ENCODE peak calls at places on chromosome 22, in five cellular contexts. I is HepG2, D is K562, H is SK-N-SH, P is GM12878. E is an unnamed sample.

GRCh38 chr22:48627203-48627602 is 1200.5 kb downstream of the BRD1 start:
- DNase-seq in P (no peak), D (no peak), I (no peak), H (peak), E (no peak)

GRCh38 chr22:42991010-42991651 is 23.8 kb downstream of the PACSIN2 start:
- DNase-seq in D (peak), H (no peak), P (no peak), I (no peak), E (no peak)

GRCh38 chr22:22074634-22075381 is 92.2 kb upstream of the TOP3B start:
- DNase-seq in P (no peak), H (no peak), D (no peak), I (no peak), E (no peak)

GRCh38 chr22:47213571-47214230 is 451.3 kb downstream of the TBC1D22A start:
- DNase-seq in H (peak), P (no peak), I (peak), D (peak), E (peak)

GRCh38 chr22:49933236-49933921 is 14.9 kb downstream of the CRELD2 start:
- DNase-seq in D (peak), I (no peak), P (no peak), H (peak), E (no peak)

GRCh38 chr22:49296561-49296960 is 531.1 kb downstream of the BRD1 start:
- DNase-seq in H (no peak), D (no peak), P (no peak), I (no peak), E (no peak)

GRCh38 chr22:31377609-31378008 is 21.8 kb upstream of the DRG1 start:
- DNase-seq in H (no peak), P (no peak), D (no peak), I (no peak), E (no peak)

GRCh38 chr22:50436841-50437341 is 37.9 kb downstream of the SBF1 start:
- DNase-seq in P (no peak), D (no peak), I (no peak), H (no peak), E (no peak)

GRCh38 chr22:25833676-25834075 is 91.7 kb downstream of the MYO18B start:
- DNase-seq in P (no peak), H (no peak), I (no peak), D (no peak), E (no peak)

GRCh38 chr22:37017356-37017755 is 1.9 kb downstream of the TST start:
- DNase-seq in H (no peak), P (no peak), I (no peak), D (no peak), E (no peak)

GRCh38 chr22:21567456-21568206 is at the start of gene UBE2L3:
- DNase-seq in D (peak), I (peak), P (no peak), H (peak), E (peak)

GRCh38 chr22:37254206-37254866 is 10.3 kb upstream of the RAC2 start:
- DNase-seq in H (no peak), P (no peak), I (no peak), D (no peak), E (no peak)

GRCh38 chr22:41820447-41820846 is 12.5 kb upstream of the SREBF2 start:
- DNase-seq in H (no peak), D (no peak), I (no peak), P (no peak), E (no peak)

GRCh38 chr22:24986816-24987215 is 34.3 kb downstream of the KIAA1671 start:
- DNase-seq in P (no peak), D (no peak), H (no peak), I (no peak), E (no peak)

GRCh38 chr22:43152355-43153071 is 1.2 kb downstream of the TSPO start:
- DNase-seq in P (no peak), H (peak), I (no peak), D (peak), E (no peak)

GRCh38 chr22:19149047-19149883 is 827 bp downstream of the GSC2 start:
- DNase-seq in H (peak), D (no peak), P (no peak), I (no peak), E (no peak)

GRCh38 chr22:37951305-37951704 is 2.1 kb downstream of the C22orf23 start:
- DNase-seq in I (peak), H (no peak), P (no peak), D (peak), E (no peak)

GRCh38 chr22:38172016-38172431 is 9.6 kb downstream of the PLA2G6 start:
- DNase-seq in P (no peak), D (no peak), I (no peak), H (no peak), E (no peak)

GRCh38 chr22:22210375-22210774 is 34.2 kb upstream of the VPREB1 start:
- DNase-seq in P (no peak), H (no peak), I (no peak), D (no peak), E (no peak)

GRCh38 chr22:39174498-39175120 is 22.1 kb upstream of the CBX7 start:
- DNase-seq in D (peak), H (peak), I (peak), P (no peak), E (peak)

GRCh38 chr22:20019661-20020532 is 1.0 kb upstream of the TANGO2 start:
- DNase-seq in H (no peak), P (no peak), I (no peak), D (no peak), E (no peak)

GRCh38 chr22:17199131-17199731 is 20.0 kb downstream of the ADA2 start:
- DNase-seq in D (no peak), I (no peak), P (no peak), H (peak), E (peak)

GRCh38 chr22:19290400-19291217 is 910 bp downstream of the CLTCL1 start:
- DNase-seq in P (no peak), D (peak), H (no peak), I (peak), E (no peak)

GRCh38 chr22:47322854-47323253 is 560.4 kb downstream of the TBC1D22A start:
- DNase-seq in I (no peak), H (no peak), D (no peak), P (no peak), E (no peak)

GRCh38 chr22:50530857-50531545 is 1.2 kb upstream of the TYMP start:
- DNase-seq in I (peak), H (no peak), D (no peak), P (no peak), E (no peak)

GRCh38 chr22:35981900-35982299 is 46.7 kb downstream of the RBFOX2 start:
- DNase-seq in D (no peak), H (no peak), I (no peak), P (no peak), E (no peak)
- TF ChIP-seq EP300 in D (no peak), H (no peak), I (no peak), P (no peak), E (no peak)

DNA sequence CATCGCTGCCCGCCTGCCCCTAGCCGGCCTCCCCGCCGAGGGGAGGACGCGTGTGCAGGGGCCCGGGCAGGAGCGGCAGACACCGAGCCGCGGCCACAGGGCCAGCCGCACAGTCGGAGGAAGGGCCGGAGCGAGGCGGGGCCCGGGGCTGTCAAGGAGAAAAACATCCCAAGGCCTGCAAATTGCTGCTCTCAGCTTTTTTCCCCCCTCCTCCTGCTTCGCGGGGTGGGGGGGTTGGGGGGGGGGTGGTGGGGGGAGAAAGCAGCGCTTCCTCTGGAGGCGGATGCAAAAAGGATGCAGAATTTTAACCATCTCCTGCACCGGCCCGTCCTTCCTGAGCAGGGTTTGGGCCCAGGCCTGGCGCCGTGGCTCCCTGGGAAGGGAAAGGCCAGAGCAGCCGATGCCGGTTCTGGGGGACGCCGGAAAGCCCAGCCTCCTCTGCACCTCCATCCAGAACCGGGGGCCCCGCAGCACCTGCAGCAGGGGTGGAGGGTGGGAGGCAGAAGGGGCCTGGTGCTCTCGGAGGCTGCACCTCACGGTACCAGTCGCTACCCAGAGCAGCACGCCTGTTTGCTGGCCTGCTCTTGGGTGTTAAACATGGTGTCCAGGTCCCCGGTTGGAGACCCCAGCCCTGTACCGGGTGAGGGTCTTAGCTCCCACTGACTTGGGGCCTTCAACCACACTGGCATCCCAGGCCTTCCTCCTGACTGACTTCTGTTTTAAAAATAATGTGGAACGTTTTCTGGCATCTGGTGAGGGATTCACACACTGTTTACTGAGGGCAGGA is 77.3 kb upstream of the WNT7B start:
- DNase-seq in D (no peak), P (no peak), H (peak), I (no peak), E (no peak)
- H2AFZ ChIP-seq in D (no peak), P (peak), H (no peak), I (no peak), E (no peak)

GRCh38 chr22:40637181-40638150 is 947 bp upstream of the MRTFA start:
- DNase-seq in H (no peak), D (peak), P (no peak), I (no peak), E (peak)

GRCh38 chr22:40638261-40638660 is 1.7 kb upstream of the MRTFA start:
- DNase-seq in D (no peak), I (no peak), P (no peak), H (no peak), E (no peak)

GRCh38 chr22:40635940-40636379 is 559 bp downstream of the MRTFA start:
- DNase-seq in D (no peak), P (no peak), H (no peak), I (no peak), E (no peak)

GRCh38 chr22:40635008-40635939 is 1.2 kb downstream of the MRTFA start:
- DNase-seq in H (no peak), I (no peak), D (no peak), P (no peak), E (no peak)

DNA sequence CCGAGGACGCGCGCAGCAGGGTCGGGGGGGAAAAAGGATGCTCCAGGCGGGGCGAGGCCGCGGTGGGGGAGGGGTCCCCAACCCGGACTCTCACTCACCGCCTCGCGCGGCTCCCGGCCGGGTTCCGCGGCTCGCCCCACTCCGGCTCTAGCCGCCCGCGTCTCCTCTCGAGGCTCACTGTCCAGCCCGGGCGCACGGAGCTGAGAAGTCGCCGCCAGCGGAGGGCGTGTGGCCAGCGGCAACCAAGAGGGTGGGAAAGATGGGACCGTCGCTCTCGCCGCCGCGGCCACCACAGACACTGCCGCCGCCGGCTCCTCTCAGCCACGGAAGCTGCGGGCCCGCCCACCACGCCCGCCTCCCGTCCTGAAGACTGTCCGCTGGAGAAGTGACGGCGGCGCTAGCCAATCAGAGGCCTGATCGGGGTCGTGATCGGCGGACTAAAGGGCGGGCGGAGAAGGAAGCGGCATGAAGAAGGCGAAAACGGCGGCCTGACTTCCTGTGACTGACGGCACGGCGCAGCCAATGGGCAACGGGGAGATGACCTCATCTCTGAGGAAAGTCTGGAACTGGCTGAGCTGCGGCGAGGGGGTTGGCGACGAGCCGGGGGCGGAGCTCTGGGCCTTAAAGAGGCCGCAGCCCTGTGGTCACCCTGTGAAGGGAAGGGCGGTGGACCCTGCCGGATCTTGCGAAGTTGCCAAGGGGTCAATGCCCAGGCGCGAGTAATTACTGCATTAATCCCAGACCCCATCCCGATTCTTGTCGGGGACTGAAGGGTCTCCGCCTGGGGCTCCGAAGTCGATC is at the start of gene MRTFA:
- DNase-seq in I (peak), P (peak), H (peak), D (peak), E (peak)
- TF ChIP-seq EP300 in I (no peak), P (no peak), H (no peak), D (peak), E (no peak)

DNA sequence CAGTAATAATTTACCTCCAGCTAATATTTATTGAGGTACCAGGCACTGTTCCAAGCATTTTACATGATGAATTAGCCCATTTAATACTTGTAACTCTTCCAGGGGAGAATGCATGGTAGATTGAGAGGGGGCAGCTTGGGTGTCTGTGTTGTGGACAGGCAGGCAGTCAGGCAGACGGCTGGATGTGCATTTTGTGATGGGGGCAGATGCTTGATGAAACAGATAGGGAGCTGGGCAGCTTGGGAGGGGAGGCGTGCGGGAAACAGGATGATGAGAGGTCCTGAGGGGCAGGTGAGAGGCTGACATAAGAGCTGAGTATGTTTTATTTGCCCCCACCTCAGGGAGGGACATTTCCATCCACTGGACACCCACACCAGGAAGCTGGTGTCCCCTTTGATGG is 33.1 kb upstream of the SHISAL1 start:
- DNase-seq in P (no peak), H (peak), D (no peak), I (no peak), E (no peak)
- H2AFZ ChIP-seq in P (no peak), H (no peak), D (no peak), I (no peak), E (no peak)

DNA sequence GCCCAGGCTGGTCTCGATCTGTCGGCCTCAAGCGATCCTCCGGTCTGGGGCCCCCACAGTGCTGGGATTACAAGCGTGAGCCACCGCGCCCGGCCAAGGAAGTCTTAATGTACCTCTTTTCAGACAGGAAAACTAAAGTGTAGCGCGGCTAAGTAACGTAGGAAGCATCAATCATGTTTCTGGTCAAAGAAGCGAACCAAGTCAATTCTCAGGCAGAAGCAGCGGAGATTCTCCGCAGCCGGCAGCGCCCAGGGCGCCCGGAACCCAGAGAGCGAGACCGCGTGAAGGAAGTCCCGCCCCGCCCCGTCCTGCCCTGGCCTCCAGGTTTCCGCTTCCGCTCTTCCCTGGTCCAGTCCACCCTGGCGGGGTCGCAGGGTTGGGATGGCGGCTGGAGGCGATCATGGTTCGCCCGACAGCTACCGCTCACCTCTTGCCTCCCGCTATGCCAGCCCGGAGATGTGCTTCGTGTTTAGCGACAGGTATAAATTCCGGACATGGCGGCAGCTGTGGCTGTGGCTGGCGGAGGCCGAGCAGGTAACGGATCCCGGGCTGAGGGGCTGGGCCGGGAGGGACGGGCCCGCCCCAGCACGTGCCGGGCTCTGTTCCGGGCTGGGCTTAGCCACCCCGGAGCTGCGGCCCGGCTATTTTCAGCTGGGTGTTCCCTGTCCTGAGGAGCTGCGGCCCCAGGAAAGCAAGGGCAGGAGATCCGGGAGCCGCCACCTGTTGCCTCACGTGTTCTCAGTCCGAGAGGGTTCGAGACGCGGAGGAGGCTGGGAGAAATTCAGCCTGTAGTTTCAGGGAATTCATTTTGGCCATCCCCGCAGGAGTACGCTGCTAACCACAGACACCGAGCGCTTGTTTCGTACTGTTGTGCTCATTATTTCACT is at the start of gene ADSL:
- DNase-seq in D (peak), H (peak), I (peak), P (peak), E (peak)
- TF ChIP-seq EP300 in D (no peak), H (no peak), I (no peak), P (no peak), E (peak)

DNA sequence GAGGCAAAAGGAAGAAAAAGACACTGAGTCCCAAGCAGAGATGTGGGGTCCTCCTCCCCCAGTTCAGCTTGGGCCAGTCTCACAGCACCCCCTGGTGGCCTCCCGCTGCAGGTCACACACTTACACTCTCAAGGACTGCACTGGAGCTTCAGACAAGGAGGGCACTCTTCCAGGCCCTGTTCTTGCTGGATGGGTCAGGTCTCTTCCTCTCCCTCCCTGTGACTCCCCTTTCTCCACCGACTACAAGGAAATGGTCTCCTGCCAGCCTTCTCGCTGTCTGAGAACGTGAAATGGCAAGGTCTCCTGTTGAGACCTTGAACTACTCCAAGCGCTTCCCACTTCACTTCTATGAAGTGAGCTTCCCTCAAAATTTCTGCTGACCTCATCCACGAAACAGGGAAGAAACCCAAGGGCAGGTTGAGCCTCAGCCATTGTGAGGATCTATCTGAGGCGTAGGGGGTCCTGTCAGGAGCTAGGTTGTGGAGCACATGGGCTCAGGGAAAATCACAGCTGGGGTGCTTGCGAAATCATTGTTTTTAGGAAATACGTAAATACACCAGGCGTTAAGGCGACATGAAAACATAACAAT is 11.2 kb upstream of the IGLL1 start:
- DNase-seq in D (peak), H (peak), P (no peak), I (peak), E (peak)
- H2AFZ ChIP-seq in D (no peak), H (no peak), P (no peak), I (no peak), E (peak)

DNA sequence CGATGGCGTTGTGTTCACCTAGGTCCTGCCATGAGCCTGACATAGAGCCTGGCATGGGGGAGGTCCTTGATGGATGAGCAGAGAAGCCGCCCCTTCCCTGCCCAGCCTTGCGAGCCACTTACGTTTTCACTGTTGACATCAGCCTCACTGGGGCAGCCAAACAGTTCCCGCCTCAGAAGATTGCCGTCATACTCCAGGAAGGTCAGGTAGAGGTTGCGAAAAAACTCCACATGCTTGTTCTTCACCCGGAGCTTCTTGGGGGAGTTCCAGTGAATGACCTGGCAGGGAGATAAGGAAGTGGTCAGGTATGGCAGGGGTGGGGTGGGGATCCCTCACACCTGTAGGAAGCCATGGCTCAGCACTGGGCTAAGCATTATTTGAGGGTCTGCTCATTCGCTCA is 279.3 kb upstream of the SYN3 start:
- DNase-seq in H (no peak), P (no peak), D (no peak), I (no peak), E (no peak)
- TF ChIP-seq EP300 in H (no peak), P (no peak), D (no peak), I (no peak), E (no peak)

GRCh38 chr22:29112102-29112501 is 39.3 kb downstream of the KREMEN1 start:
- DNase-seq in I (no peak), D (no peak), H (no peak), P (no peak), E (no peak)

GRCh38 chr22:29110946-29111345 is 38.1 kb downstream of the KREMEN1 start:
- DNase-seq in I (no peak), D (no peak), P (no peak), H (no peak), E (no peak)

GRCh38 chr22:29114392-29114791 is 41.6 kb downstream of the KREMEN1 start:
- DNase-seq in P (no peak), I (no peak), H (no peak), D (no peak), E (no peak)

GRCh38 chr22:29113329-29113728 is 40.5 kb downstream of the KREMEN1 start:
- DNase-seq in H (no peak), I (no peak), D (no peak), P (no peak), E (no peak)

DNA sequence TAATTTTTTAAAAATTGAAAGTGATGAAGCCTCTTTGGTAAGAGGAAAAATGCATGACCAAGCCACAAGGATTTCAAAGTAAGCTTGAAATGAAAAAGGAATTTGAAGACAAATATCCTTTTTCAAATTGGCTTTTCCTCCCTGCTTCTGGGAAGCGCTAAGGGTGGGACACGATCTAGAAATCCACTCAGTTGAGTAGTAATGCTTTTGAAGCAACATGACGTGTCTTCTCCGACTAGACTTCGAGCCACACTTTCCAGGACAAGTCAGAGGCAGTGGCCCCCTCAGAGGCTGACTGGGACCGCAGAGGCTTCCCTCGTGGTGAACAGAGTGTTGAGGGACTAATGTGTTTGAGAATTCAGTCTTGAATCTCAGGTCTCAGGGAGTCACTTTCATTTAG is 39.8 kb downstream of the KREMEN1 start:
- DNase-seq in P (no peak), I (no peak), H (no peak), D (no peak), E (no peak)
- H2AFZ ChIP-seq in P (no peak), I (no peak), H (no peak), D (no peak), E (no peak)

E was measured in H1.